ENCODE peak calls at places on chromosomes 12 and 14, in six cellular contexts. L, S, U, H, Z and F are unnamed samples.

GRCh38 chr14:68395585-68395984 is 397.3 kb downstream of the ZFP36L1 start:
- DNase-seq in L (peak; percentile 74), S (no peak), U (peak; percentile 43), H (peak; percentile 22), Z (no peak), F (no peak)

GRCh38 chr12:20602671-20603402 is 92.3 kb upstream of the SLCO1C1 start:
- DNase-seq in L (no peak), S (no peak), U (peak; percentile 56), H (no peak), Z (peak; percentile 77), F (no peak)

GRCh38 chr12:123065666-123066457 is 85.0 kb downstream of the PITPNM2 start:
- DNase-seq in L (peak; percentile 49), S (no peak), U (no peak), H (no peak), Z (no peak), F (no peak)

GRCh38 chr12:62802981-62803380 is 132.0 kb downstream of the PPM1H start:
- DNase-seq in L (no peak), S (no peak), U (no peak), H (no peak), Z (no peak), F (no peak)

GRCh38 chr12:111435661-111436201 is 30.0 kb downstream of the SH2B3 start:
- DNase-seq in L (no peak), S (no peak), U (no peak), H (no peak), Z (no peak), F (no peak)

GRCh38 chr12:103627189-103627855 is 40.2 kb downstream of the STAB2 start:
- DNase-seq in L (no peak), S (no peak), U (no peak), H (no peak), Z (no peak), F (no peak)

GRCh38 chr12:80107221-80107620 is 7.9 kb downstream of the OTOGL start:
- DNase-seq in L (no peak), S (no peak), U (no peak), H (no peak), Z (no peak), F (no peak)

GRCh38 chr14:78170203-78170602 is at the start of gene NRXN3:
- DNase-seq in L (no peak), S (no peak), U (no peak), H (no peak), Z (no peak), F (no peak)

GRCh38 chr12:102833687-102834435 is 83.2 kb downstream of the PAH start:
- DNase-seq in L (no peak), S (no peak), U (no peak), H (no peak), Z (no peak), F (no peak)

GRCh38 chr12:76020281-76020680 is 11.3 kb downstream of the PHLDA1 start:
- DNase-seq in L (peak; percentile 70), S (no peak), U (peak; percentile 93), H (no peak), Z (no peak), F (no peak)

GRCh38 chr14:70189678-70190077 is 927 bp upstream of the SLC8A3 start:
- DNase-seq in L (no peak), S (no peak), U (no peak), H (no peak), Z (no peak), F (no peak)

GRCh38 chr12:114476159-114476558 is 70.2 kb upstream of the TBX5 start:
- DNase-seq in L (no peak), S (peak; percentile 40), U (no peak), H (no peak), Z (no peak), F (peak; percentile 11)

GRCh38 chr14:68771631-68772030 is 21.2 kb downstream of the ZFP36L1 start:
- DNase-seq in L (peak; percentile 51), S (no peak), U (no peak), H (no peak), Z (peak; percentile 90), F (no peak)

GRCh38 chr12:57766464-57767311 is at the start of gene CYP27B1:
- DNase-seq in L (no peak), S (no peak), U (no peak), H (no peak), Z (no peak), F (no peak)

GRCh38 chr14:105863296-105864108 is 337.1 kb downstream of the TMEM121 start:
- DNase-seq in L (no peak), S (no peak), U (no peak), H (no peak), Z (no peak), F (no peak)

GRCh38 chr14:63282997-63283396 is 35.7 kb downstream of the GPHB5 start:
- DNase-seq in L (no peak), S (no peak), U (no peak), H (no peak), Z (no peak), F (no peak)

GRCh38 chr14:68938515-68939423 is 40.3 kb downstream of the ACTN1 start:
- DNase-seq in L (no peak), S (peak; percentile 96), U (peak; percentile 55), H (no peak), Z (peak; percentile 78), F (no peak)

GRCh38 chr12:90977224-90977623 is 22.2 kb upstream of the CCER1 start:
- DNase-seq in L (no peak), S (no peak), U (peak; percentile 60), H (no peak), Z (no peak), F (no peak)

GRCh38 chr14:33457021-33457420 is 493.9 kb downstream of the EGLN3 start:
- DNase-seq in L (no peak), S (no peak), U (no peak), H (no peak), Z (no peak), F (no peak)

GRCh38 chr12:31369712-31370521 is 44.0 kb upstream of the SINHCAF start:
- DNase-seq in L (no peak), S (peak; percentile 24), U (peak; percentile 50), H (no peak), Z (peak; percentile 60), F (no peak)

GRCh38 chr12:47717443-47718193 is 7.7 kb downstream of the ENDOU start:
- DNase-seq in L (peak; percentile 90), S (peak; percentile 42), U (peak; percentile 88), H (peak; percentile 64), Z (peak; percentile 83), F (peak; percentile 64)

GRCh38 chr14:59337151-59337611 is 128.0 kb downstream of the GPR135 start:
- DNase-seq in L (peak; percentile 78), S (no peak), U (peak; percentile 46), H (peak; percentile 14), Z (peak; percentile 70), F (no peak)

GRCh38 chr12:93879476-93880376 is 202.6 kb downstream of the CRADD start:
- DNase-seq in L (no peak), S (no peak), U (peak; percentile 58), H (no peak), Z (no peak), F (peak; percentile 68)

GRCh38 chr12:12511021-12511783 is 51.5 kb downstream of the DUSP16 start:
- DNase-seq in L (no peak), S (no peak), U (no peak), H (no peak), Z (no peak), F (no peak)

GRCh38 chr14:96867634-96868033 is 70.5 kb downstream of the VRK1 start:
- DNase-seq in L (no peak), S (no peak), U (no peak), H (no peak), Z (no peak), F (no peak)

GRCh38 chr14:96863327-96863985 is 66.3 kb downstream of the VRK1 start:
- DNase-seq in L (no peak), S (no peak), U (no peak), H (no peak), Z (no peak), F (no peak)

GRCh38 chr14:96858643-96859042 is 61.5 kb downstream of the VRK1 start:
- DNase-seq in L (no peak), S (no peak), U (no peak), H (no peak), Z (no peak), F (no peak)

GRCh38 chr14:96863986-96864330 is 66.8 kb downstream of the VRK1 start:
- DNase-seq in L (no peak), S (no peak), U (no peak), H (no peak), Z (no peak), F (no peak)

DNA sequence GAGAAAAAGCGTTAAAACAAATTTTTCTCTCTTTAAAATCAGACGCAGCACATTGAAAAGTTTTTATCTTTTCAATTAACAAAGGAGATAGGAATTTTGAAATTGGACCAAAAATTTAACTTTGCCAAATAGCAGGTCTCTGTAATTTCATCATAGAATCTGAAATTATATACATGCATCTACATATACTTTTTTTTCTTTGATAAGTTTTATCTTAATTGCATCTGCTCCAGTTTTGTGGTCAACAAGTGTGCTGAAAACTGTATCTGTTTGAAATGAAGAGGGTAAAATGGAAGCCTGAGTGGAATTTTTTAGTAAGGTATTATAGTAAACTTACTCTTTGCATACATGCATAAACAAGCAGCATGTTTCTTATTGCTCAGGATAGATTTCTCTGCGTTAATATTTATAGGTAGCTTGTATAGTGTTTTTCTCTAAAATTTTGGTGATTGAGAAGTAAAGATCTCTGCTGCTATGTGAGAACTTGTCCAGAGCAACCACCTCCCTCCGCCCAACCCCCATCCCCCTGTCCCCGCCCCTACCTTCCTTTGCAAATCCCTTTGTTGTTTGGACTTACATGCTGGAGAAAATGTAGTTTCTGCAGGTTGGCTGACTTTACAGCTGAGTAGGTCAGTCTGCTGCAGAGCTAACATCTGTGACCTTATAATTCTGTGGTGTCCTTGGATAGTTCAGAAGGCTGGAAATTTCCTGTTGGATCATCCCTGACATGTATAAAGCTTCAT is 64.6 kb downstream of the VRK1 start:
- DNase-seq in L (no peak), S (peak; percentile 3), U (no peak), H (no peak), Z (no peak), F (no peak)
- H3K27ac ChIP-seq in L (no peak overlapping the region), S (no peak overlapping the region), U (no peak overlapping the region), H (no peak overlapping the region), Z (no peak overlapping the region), F (no peak overlapping the region)

GRCh38 chr14:100282766-100283419 is 23.4 kb downstream of the SLC25A29 start:
- DNase-seq in L (no peak), S (no peak), U (no peak), H (no peak), Z (no peak), F (no peak)
- H3K27ac ChIP-seq in L (peak overlapping the region; percentile 0), S (peak overlapping the region; percentile 16), U (no peak overlapping the region), H (no peak overlapping the region), Z (no peak overlapping the region), F (no peak overlapping the region)

GRCh38 chr14:96268426-96269358 is 12.7 kb downstream of the BDKRB1 start:
- DNase-seq in L (peak; percentile 91), S (no peak), U (peak; percentile 98), H (no peak), Z (no peak), F (peak; percentile 88)
- H3K27ac ChIP-seq in L (peak overlapping the region; percentile 24), S (no peak overlapping the region), U (peak overlapping the region; percentile 99), H (no peak overlapping the region), Z (no peak overlapping the region), F (peak overlapping the region; percentile 89)

DNA sequence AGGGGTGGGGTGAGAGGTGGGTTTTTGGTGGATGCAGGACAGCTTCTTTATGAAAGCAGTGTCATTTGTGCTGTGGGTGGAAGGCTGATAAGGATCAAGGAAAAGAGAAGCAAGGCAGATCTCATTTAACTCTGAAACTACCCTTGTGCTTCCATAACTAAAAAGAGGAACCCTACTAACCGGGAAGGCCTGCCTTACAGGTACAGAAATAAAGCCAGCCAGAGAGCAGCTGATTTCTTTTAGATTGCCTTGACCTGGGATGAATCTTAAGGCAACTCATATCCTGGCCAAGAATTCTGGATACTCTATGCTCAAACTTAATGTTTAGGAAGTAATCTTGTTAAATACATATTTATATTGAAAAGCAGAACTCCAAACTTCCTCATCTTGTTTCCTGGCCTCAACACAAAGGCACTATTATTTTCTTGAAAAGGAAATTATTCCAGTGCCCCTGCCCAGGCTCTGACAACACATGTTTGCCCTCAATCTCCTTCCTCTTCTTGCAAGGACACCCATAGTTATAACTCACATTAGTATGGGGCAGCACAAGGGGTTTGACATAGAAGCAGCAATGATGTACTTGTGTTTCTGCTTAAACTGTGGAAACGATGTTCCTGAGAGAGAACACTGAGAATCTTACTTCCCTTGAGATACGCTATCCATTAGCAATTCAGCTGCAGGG is 173.8 kb downstream of the STXBP6 start:
- DNase-seq in L (no peak), S (no peak), U (no peak), H (no peak), Z (no peak), F (no peak)
- H3K27ac ChIP-seq in L (no peak overlapping the region), S (no peak overlapping the region), U (no peak overlapping the region), H (no peak overlapping the region), Z (no peak overlapping the region), F (no peak overlapping the region)